ENCODE peak calls at places on chromosomes 2 and 18, in eight cellular contexts. One of them, this sample, is unnamed. For H3K4me1, the result is how much of the 10 kb centered on the place peaks cover.

GRCh38 chr18:41599529-41599928 is 355.5 kb upstream of the PIK3C3 start:
- DNase-seq in colonic mucosa: no peak
- DNase-seq in ovary: no peak
- DNase-seq in PC-3: no peak
- DNase-seq in breast epithelium: no peak
- DNase-seq in sigmoid colon: no peak
- DNase-seq in CD8-positive, alpha-beta T cell: no peak
- DNase-seq in ascending aorta: no peak
- DNase-seq in this sample: no peak

GRCh38 chr2:98702896-98703620 is 27.9 kb downstream of the MGAT4A start:
- DNase-seq in CD8-positive, alpha-beta T cell: no peak
- DNase-seq in breast epithelium: no peak
- DNase-seq in sigmoid colon: no peak
- DNase-seq in colonic mucosa: no peak
- DNase-seq in ascending aorta: no peak
- DNase-seq in PC-3: no peak
- DNase-seq in ovary: no peak
- DNase-seq in this sample: no peak

GRCh38 chr2:148814853-148815419 is 60.1 kb upstream of the KIF5C start:
- DNase-seq in CD8-positive, alpha-beta T cell: no peak
- DNase-seq in ovary: peak
- DNase-seq in sigmoid colon: no peak
- DNase-seq in breast epithelium: no peak
- DNase-seq in ascending aorta: no peak
- DNase-seq in colonic mucosa: peak
- DNase-seq in PC-3: peak
- DNase-seq in this sample: no peak

GRCh38 chr2:39741871-39742270 is 37.2 kb downstream of the THUMPD2 start:
- DNase-seq in breast epithelium: no peak
- DNase-seq in ovary: no peak
- DNase-seq in ascending aorta: no peak
- DNase-seq in PC-3: no peak
- DNase-seq in CD8-positive, alpha-beta T cell: no peak
- DNase-seq in colonic mucosa: no peak
- DNase-seq in sigmoid colon: no peak
- DNase-seq in this sample: no peak

GRCh38 chr2:8539743-8540551 is 141.9 kb upstream of the ID2 start:
- DNase-seq in PC-3: peak
- DNase-seq in CD8-positive, alpha-beta T cell: no peak
- DNase-seq in sigmoid colon: no peak
- DNase-seq in colonic mucosa: peak
- DNase-seq in breast epithelium: peak
- DNase-seq in ascending aorta: no peak
- DNase-seq in ovary: no peak
- DNase-seq in this sample: peak

GRCh38 chr2:30569991-30570390 is 122.9 kb downstream of the LCLAT1 start:
- DNase-seq in ovary: no peak
- DNase-seq in CD8-positive, alpha-beta T cell: no peak
- DNase-seq in ascending aorta: no peak
- DNase-seq in PC-3: no peak
- DNase-seq in sigmoid colon: no peak
- DNase-seq in breast epithelium: no peak
- DNase-seq in colonic mucosa: no peak
- DNase-seq in this sample: no peak

GRCh38 chr2:120432293-120432975 is 86.5 kb downstream of the INHBB start:
- DNase-seq in ovary: no peak
- DNase-seq in breast epithelium: no peak
- DNase-seq in CD8-positive, alpha-beta T cell: no peak
- DNase-seq in ascending aorta: no peak
- DNase-seq in colonic mucosa: no peak
- DNase-seq in sigmoid colon: no peak
- DNase-seq in PC-3: no peak
- DNase-seq in this sample: no peak

GRCh38 chr2:201854841-201855240 is 48.5 kb downstream of the CDK15 start:
- DNase-seq in ovary: no peak
- DNase-seq in colonic mucosa: no peak
- DNase-seq in CD8-positive, alpha-beta T cell: no peak
- DNase-seq in sigmoid colon: no peak
- DNase-seq in PC-3: peak
- DNase-seq in breast epithelium: no peak
- DNase-seq in ascending aorta: no peak
- DNase-seq in this sample: no peak

GRCh38 chr2:197878792-197879191 is 74.4 kb downstream of the PLCL1 start:
- DNase-seq in PC-3: no peak
- DNase-seq in ovary: no peak
- DNase-seq in sigmoid colon: no peak
- DNase-seq in ascending aorta: no peak
- DNase-seq in CD8-positive, alpha-beta T cell: no peak
- DNase-seq in colonic mucosa: no peak
- DNase-seq in breast epithelium: no peak
- DNase-seq in this sample: no peak

GRCh38 chr2:141529674-141530073 is 601.1 kb downstream of the LRP1B start:
- DNase-seq in CD8-positive, alpha-beta T cell: no peak
- DNase-seq in ovary: no peak
- DNase-seq in ascending aorta: no peak
- DNase-seq in colonic mucosa: no peak
- DNase-seq in breast epithelium: no peak
- DNase-seq in sigmoid colon: no peak
- DNase-seq in PC-3: no peak
- DNase-seq in this sample: no peak

GRCh38 chr18:46336278-46337205 is 232.4 kb downstream of the HAUS1 start:
- DNase-seq in breast epithelium: no peak
- DNase-seq in PC-3: no peak
- DNase-seq in ascending aorta: no peak
- DNase-seq in colonic mucosa: no peak
- DNase-seq in ovary: no peak
- DNase-seq in CD8-positive, alpha-beta T cell: no peak
- DNase-seq in sigmoid colon: peak
- DNase-seq in this sample: peak

GRCh38 chr2:162242586-162243304 is 500 bp downstream of the FAP start:
- DNase-seq in colonic mucosa: no peak
- DNase-seq in sigmoid colon: no peak
- DNase-seq in breast epithelium: no peak
- DNase-seq in ovary: no peak
- DNase-seq in PC-3: no peak
- DNase-seq in CD8-positive, alpha-beta T cell: no peak
- DNase-seq in ascending aorta: no peak
- DNase-seq in this sample: no peak

GRCh38 chr2:29295843-29296242 is 180.6 kb downstream of the CLIP4 start:
- DNase-seq in ovary: no peak
- DNase-seq in colonic mucosa: no peak
- DNase-seq in CD8-positive, alpha-beta T cell: no peak
- DNase-seq in breast epithelium: no peak
- DNase-seq in PC-3: peak
- DNase-seq in ascending aorta: no peak
- DNase-seq in sigmoid colon: no peak
- DNase-seq in this sample: no peak
- TF ChIP-seq CTCF in ovary: no peak
- TF ChIP-seq CTCF in colonic mucosa: no peak
- TF ChIP-seq CTCF in CD8-positive, alpha-beta T cell: no peak
- TF ChIP-seq CTCF in breast epithelium: no peak
- TF ChIP-seq CTCF in PC-3: peak
- TF ChIP-seq CTCF in ascending aorta: no peak
- TF ChIP-seq CTCF in sigmoid colon: no peak
- TF ChIP-seq CTCF in this sample: no peak

DNA sequence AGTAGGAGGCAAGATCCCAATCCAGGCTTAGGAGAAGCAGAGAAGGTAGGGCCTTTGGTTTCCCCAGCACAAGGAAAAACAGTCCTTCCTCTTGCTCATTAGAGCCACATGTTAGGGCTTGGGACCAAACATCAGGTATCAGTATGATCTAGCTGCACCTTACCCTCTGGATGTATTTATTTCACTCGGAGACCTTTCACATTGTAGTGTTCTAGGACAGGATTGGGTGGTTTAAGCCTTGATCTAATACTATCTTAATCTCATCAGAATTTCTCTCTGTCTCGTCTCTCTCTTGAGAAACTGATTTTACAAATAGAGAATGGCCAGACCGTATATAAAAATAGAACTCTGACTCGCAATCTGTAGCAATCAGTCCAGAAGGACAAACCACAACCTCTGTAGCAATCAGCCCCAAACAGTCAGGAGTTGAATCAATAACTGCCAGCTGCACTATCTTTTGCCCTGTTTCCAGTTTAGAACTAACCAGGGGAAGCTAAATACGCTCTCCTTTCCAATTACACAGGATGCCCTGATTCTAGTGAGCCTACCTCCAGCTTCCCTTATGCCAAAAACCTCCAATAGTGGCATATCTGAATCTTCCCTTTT is 207.1 kb downstream of the TDRD15 start:
- DNase-seq in ovary: no peak
- DNase-seq in colonic mucosa: no peak
- DNase-seq in PC-3: no peak
- DNase-seq in breast epithelium: no peak
- DNase-seq in sigmoid colon: no peak
- DNase-seq in CD8-positive, alpha-beta T cell: no peak
- DNase-seq in ascending aorta: no peak
- DNase-seq in this sample: no peak
- H3K4me1 ChIP-seq in ovary: under half
- H3K4me1 ChIP-seq in colonic mucosa: under half
- H3K4me1 ChIP-seq in PC-3: under half
- H3K4me1 ChIP-seq in breast epithelium: under half
- H3K4me1 ChIP-seq in sigmoid colon: under half
- H3K4me1 ChIP-seq in CD8-positive, alpha-beta T cell: under half
- H3K4me1 ChIP-seq in ascending aorta: under half
- H3K4me1 ChIP-seq in this sample: under half

DNA sequence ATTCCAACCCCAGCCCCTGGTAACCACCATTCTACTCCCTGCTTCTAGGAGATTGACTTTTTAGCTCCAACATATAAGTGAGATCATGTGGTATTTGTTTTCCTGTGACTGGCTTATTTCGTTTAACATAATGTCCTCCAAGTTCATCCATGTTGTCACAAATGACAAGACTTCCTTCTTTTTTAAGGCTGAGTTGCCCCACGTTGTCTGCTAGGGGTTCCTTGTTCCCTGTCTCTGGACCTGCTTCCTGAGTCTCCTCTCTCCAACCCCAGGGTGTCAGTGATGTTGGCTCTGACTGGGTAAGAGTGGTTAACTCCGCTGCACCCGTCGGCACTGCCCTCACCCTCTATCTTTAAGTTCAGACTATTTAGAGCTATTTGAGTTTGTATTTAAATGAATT is 175.2 kb downstream of the SH3RF3 start:
- DNase-seq in breast epithelium: no peak
- DNase-seq in ovary: no peak
- DNase-seq in ascending aorta: no peak
- DNase-seq in CD8-positive, alpha-beta T cell: no peak
- DNase-seq in sigmoid colon: no peak
- DNase-seq in PC-3: no peak
- DNase-seq in colonic mucosa: no peak
- DNase-seq in this sample: no peak
- TF ChIP-seq CTCF in breast epithelium: no peak
- TF ChIP-seq CTCF in ovary: no peak
- TF ChIP-seq CTCF in ascending aorta: no peak
- TF ChIP-seq CTCF in CD8-positive, alpha-beta T cell: no peak
- TF ChIP-seq CTCF in sigmoid colon: no peak
- TF ChIP-seq CTCF in PC-3: no peak
- TF ChIP-seq CTCF in colonic mucosa: no peak
- TF ChIP-seq CTCF in this sample: no peak

GRCh38 chr2:45436456-45436855 is 174.6 kb downstream of the SRBD1 start:
- DNase-seq in CD8-positive, alpha-beta T cell: no peak
- DNase-seq in sigmoid colon: no peak
- DNase-seq in breast epithelium: no peak
- DNase-seq in colonic mucosa: no peak
- DNase-seq in ovary: no peak
- DNase-seq in ascending aorta: no peak
- DNase-seq in PC-3: no peak
- DNase-seq in this sample: no peak
- H3K4me1 ChIP-seq in CD8-positive, alpha-beta T cell: under half
- H3K4me1 ChIP-seq in sigmoid colon: under half
- H3K4me1 ChIP-seq in breast epithelium: under half
- H3K4me1 ChIP-seq in colonic mucosa: under half
- H3K4me1 ChIP-seq in ovary: under half
- H3K4me1 ChIP-seq in ascending aorta: under half
- H3K4me1 ChIP-seq in PC-3: under half
- H3K4me1 ChIP-seq in this sample: under half

GRCh38 chr2:146523218-146523617 is 1321.6 kb upstream of the ACVR2A start:
- DNase-seq in ascending aorta: no peak
- DNase-seq in CD8-positive, alpha-beta T cell: no peak
- DNase-seq in colonic mucosa: no peak
- DNase-seq in ovary: no peak
- DNase-seq in PC-3: peak
- DNase-seq in sigmoid colon: no peak
- DNase-seq in breast epithelium: no peak
- DNase-seq in this sample: no peak
- TF ChIP-seq CTCF in ascending aorta: no peak
- TF ChIP-seq CTCF in CD8-positive, alpha-beta T cell: no peak
- TF ChIP-seq CTCF in colonic mucosa: no peak
- TF ChIP-seq CTCF in ovary: peak
- TF ChIP-seq CTCF in PC-3: peak
- TF ChIP-seq CTCF in sigmoid colon: no peak
- TF ChIP-seq CTCF in breast epithelium: no peak
- TF ChIP-seq CTCF in this sample: no peak

DNA sequence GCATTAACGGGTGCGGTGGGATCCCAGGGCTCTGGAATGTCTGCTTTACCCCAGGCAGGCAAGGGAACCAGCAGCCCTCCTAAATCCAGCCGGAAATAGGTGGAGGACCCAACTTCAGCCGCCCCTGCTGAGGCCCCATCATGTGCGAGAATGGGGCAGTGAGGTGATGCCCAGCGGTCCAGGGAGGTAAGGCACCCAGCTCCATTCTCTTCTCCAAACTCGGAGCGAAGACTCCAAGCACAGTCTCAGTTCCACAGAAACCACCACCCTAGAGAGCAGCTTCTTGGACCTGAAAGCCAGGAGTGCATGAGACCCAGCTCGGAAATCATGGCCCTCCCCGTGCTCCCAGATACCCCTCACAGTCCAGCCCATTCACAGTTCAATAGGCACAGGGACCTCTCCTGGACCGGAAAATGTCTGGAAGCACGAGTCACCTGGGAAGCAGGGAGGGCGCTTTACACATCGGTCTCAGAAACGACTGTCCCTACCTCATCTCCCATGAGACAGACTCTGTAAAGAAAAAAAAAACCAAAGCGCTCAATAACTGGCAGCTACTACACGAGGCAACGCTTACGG is 2.1 kb downstream of the SDC1 start:
- DNase-seq in colonic mucosa: no peak
- DNase-seq in PC-3: peak
- DNase-seq in ovary: no peak
- DNase-seq in sigmoid colon: no peak
- DNase-seq in breast epithelium: no peak
- DNase-seq in ascending aorta: no peak
- DNase-seq in CD8-positive, alpha-beta T cell: no peak
- DNase-seq in this sample: no peak
- H3K4me1 ChIP-seq in colonic mucosa: under half
- H3K4me1 ChIP-seq in PC-3: under half
- H3K4me1 ChIP-seq in ovary: under half
- H3K4me1 ChIP-seq in sigmoid colon: under half
- H3K4me1 ChIP-seq in breast epithelium: under half
- H3K4me1 ChIP-seq in ascending aorta: under half
- H3K4me1 ChIP-seq in CD8-positive, alpha-beta T cell: under half
- H3K4me1 ChIP-seq in this sample: half or more

GRCh38 chr2:10909050-10909995 is 2.4 kb upstream of the KCNF1 start:
- DNase-seq in CD8-positive, alpha-beta T cell: no peak
- DNase-seq in PC-3: peak
- DNase-seq in sigmoid colon: peak
- DNase-seq in colonic mucosa: no peak
- DNase-seq in ovary: no peak
- DNase-seq in ascending aorta: peak
- DNase-seq in breast epithelium: no peak
- DNase-seq in this sample: peak
- TF ChIP-seq CTCF in CD8-positive, alpha-beta T cell: no peak
- TF ChIP-seq CTCF in PC-3: peak
- TF ChIP-seq CTCF in sigmoid colon: no peak
- TF ChIP-seq CTCF in colonic mucosa: peak
- TF ChIP-seq CTCF in ovary: no peak
- TF ChIP-seq CTCF in ascending aorta: no peak
- TF ChIP-seq CTCF in breast epithelium: no peak
- TF ChIP-seq CTCF in this sample: no peak

This sample was measured in suprapubic skin.